ENCODE peak calls at places on chromosomes 5 and 9, in five cellular contexts. One of them, this sample, is unnamed.

GRCh38 chr9:92035146-92035545 is 80.1 kb downstream of the SPTLC1 start:
- DNase-seq in pancreas: no peak
- DNase-seq in PC-3: no peak
- DNase-seq in fibroblast of lung: no peak
- DNase-seq in H1: no peak
- DNase-seq in this sample: no peak

GRCh38 chr5:173213236-173213933 is 21.6 kb downstream of the NKX2-5 start:
- DNase-seq in pancreas: no peak
- DNase-seq in PC-3: no peak
- DNase-seq in fibroblast of lung: no peak
- DNase-seq in H1: no peak
- DNase-seq in this sample: no peak

GRCh38 chr5:125269926-125270325 is 523.5 kb upstream of the ZNF608 start:
- DNase-seq in pancreas: no peak
- DNase-seq in PC-3: peak
- DNase-seq in fibroblast of lung: no peak
- DNase-seq in H1: no peak
- DNase-seq in this sample: no peak

GRCh38 chr5:179679014-179679674 is 1.7 kb downstream of the CBY3 start:
- DNase-seq in pancreas: peak
- DNase-seq in PC-3: no peak
- DNase-seq in fibroblast of lung: peak
- DNase-seq in H1: peak
- DNase-seq in this sample: peak

GRCh38 chr5:75667586-75667985 is 49.7 kb downstream of the POC5 start:
- DNase-seq in pancreas: no peak
- DNase-seq in PC-3: no peak
- DNase-seq in fibroblast of lung: no peak
- DNase-seq in H1: no peak
- DNase-seq in this sample: no peak

GRCh38 chr9:13213337-13213736 is 66.2 kb downstream of the MPDZ start:
- DNase-seq in pancreas: no peak
- DNase-seq in PC-3: peak
- DNase-seq in fibroblast of lung: peak
- DNase-seq in H1: no peak
- DNase-seq in this sample: no peak

GRCh38 chr5:61280766-61281427 is 51.2 kb upstream of the ZSWIM6 start:
- DNase-seq in pancreas: peak
- DNase-seq in PC-3: peak
- DNase-seq in fibroblast of lung: peak
- DNase-seq in H1: no peak
- DNase-seq in this sample: no peak

GRCh38 chr9:27590636-27591035 is 17.4 kb upstream of the C9orf72 start:
- DNase-seq in pancreas: no peak
- DNase-seq in PC-3: peak
- DNase-seq in fibroblast of lung: peak
- DNase-seq in H1: no peak
- DNase-seq in this sample: no peak

GRCh38 chr9:107638922-107639321 is 149.4 kb upstream of the KLF4 start:
- DNase-seq in pancreas: no peak
- DNase-seq in PC-3: no peak
- DNase-seq in fibroblast of lung: peak
- DNase-seq in H1: no peak
- DNase-seq in this sample: peak

GRCh38 chr5:50749181-50749580 is 82.7 kb downstream of the PARP8 start:
- DNase-seq in pancreas: no peak
- DNase-seq in PC-3: no peak
- DNase-seq in fibroblast of lung: no peak
- DNase-seq in H1: no peak
- DNase-seq in this sample: no peak

GRCh38 chr9:38254151-38254550 is 138.4 kb upstream of the ALDH1B1 start:
- DNase-seq in pancreas: no peak
- DNase-seq in PC-3: no peak
- DNase-seq in fibroblast of lung: no peak
- DNase-seq in H1: no peak
- DNase-seq in this sample: no peak

GRCh38 chr5:134708301-134708700 is 30.0 kb upstream of the CAMLG start:
- DNase-seq in pancreas: no peak
- DNase-seq in PC-3: no peak
- DNase-seq in fibroblast of lung: no peak
- DNase-seq in H1: no peak
- DNase-seq in this sample: no peak

GRCh38 chr9:37412431-37413151 is 9.9 kb upstream of the GRHPR start:
- DNase-seq in pancreas: no peak
- DNase-seq in PC-3: no peak
- DNase-seq in fibroblast of lung: peak
- DNase-seq in H1: no peak
- DNase-seq in this sample: no peak

GRCh38 chr5:33921005-33921404 is 15.2 kb upstream of the RXFP3 start:
- DNase-seq in pancreas: no peak
- DNase-seq in PC-3: no peak
- DNase-seq in fibroblast of lung: no peak
- DNase-seq in H1: no peak
- DNase-seq in this sample: no peak

GRCh38 chr5:141940695-141941271 is 17.1 kb downstream of the DELE1 start:
- DNase-seq in pancreas: no peak
- DNase-seq in PC-3: no peak
- DNase-seq in fibroblast of lung: peak
- DNase-seq in H1: no peak
- DNase-seq in this sample: peak

GRCh38 chr5:14557840-14558239 is 23.8 kb upstream of the OTULINL start:
- DNase-seq in pancreas: no peak
- DNase-seq in PC-3: no peak
- DNase-seq in fibroblast of lung: no peak
- DNase-seq in H1: no peak
- DNase-seq in this sample: no peak

GRCh38 chr5:55102345-55102744 is at the start of gene GZMA:
- DNase-seq in pancreas: no peak
- DNase-seq in PC-3: no peak
- DNase-seq in fibroblast of lung: no peak
- DNase-seq in H1: no peak
- DNase-seq in this sample: no peak

GRCh38 chr5:177968661-177969211 is 27.3 kb downstream of the PROP1 start:
- DNase-seq in pancreas: no peak
- DNase-seq in PC-3: no peak
- DNase-seq in fibroblast of lung: no peak
- DNase-seq in H1: no peak
- DNase-seq in this sample: no peak

GRCh38 chr5:172004824-172005237 is 1.6 kb downstream of the FBXW11 start:
- DNase-seq in pancreas: no peak
- DNase-seq in PC-3: no peak
- DNase-seq in fibroblast of lung: peak
- DNase-seq in H1: no peak
- DNase-seq in this sample: no peak

GRCh38 chr5:157670662-157671591 is at the start of gene C5orf52:
- DNase-seq in pancreas: peak
- DNase-seq in PC-3: peak
- DNase-seq in fibroblast of lung: peak
- DNase-seq in H1: no peak
- DNase-seq in this sample: peak

GRCh38 chr5:144698454-144698853 is 527.8 kb downstream of the KCTD16 start:
- DNase-seq in pancreas: no peak
- DNase-seq in PC-3: peak
- DNase-seq in fibroblast of lung: peak
- DNase-seq in H1: no peak
- DNase-seq in this sample: no peak

GRCh38 chr5:180596668-180597231 is 5.5 kb upstream of the SCGB3A1 start:
- DNase-seq in pancreas: no peak
- DNase-seq in PC-3: no peak
- DNase-seq in fibroblast of lung: no peak
- DNase-seq in H1: no peak
- DNase-seq in this sample: peak

GRCh38 chr5:45774528-45774927 is 78.3 kb upstream of the HCN1 start:
- DNase-seq in pancreas: no peak
- DNase-seq in PC-3: peak
- DNase-seq in fibroblast of lung: no peak
- DNase-seq in H1: no peak
- DNase-seq in this sample: no peak

GRCh38 chr5:150112211-150113046 is 26.1 kb upstream of the CSF1R start:
- DNase-seq in pancreas: no peak
- DNase-seq in PC-3: peak
- DNase-seq in fibroblast of lung: peak
- DNase-seq in H1: no peak
- DNase-seq in this sample: peak

GRCh38 chr5:50420343-50420935 is 20.6 kb downstream of the EMB start:
- DNase-seq in pancreas: no peak
- DNase-seq in PC-3: peak
- DNase-seq in fibroblast of lung: peak
- DNase-seq in H1: no peak
- DNase-seq in this sample: no peak

GRCh38 chr9:88234114-88234513 is 95.8 kb upstream of the SPATA31C2 start:
- DNase-seq in pancreas: no peak
- DNase-seq in PC-3: no peak
- DNase-seq in fibroblast of lung: no peak
- DNase-seq in H1: no peak
- DNase-seq in this sample: no peak

GRCh38 chr5:56327810-56328209 is 94.7 kb upstream of the ANKRD55 start:
- DNase-seq in pancreas: no peak
- DNase-seq in PC-3: no peak
- DNase-seq in fibroblast of lung: no peak
- DNase-seq in H1: no peak
- DNase-seq in this sample: no peak

GRCh38 chr9:97046228-97046627 is 7.3 kb upstream of the CTSV start:
- DNase-seq in pancreas: peak
- DNase-seq in PC-3: peak
- DNase-seq in fibroblast of lung: peak
- DNase-seq in H1: peak
- DNase-seq in this sample: no peak

GRCh38 chr5:125484272-125485002 is 738.0 kb upstream of the ZNF608 start:
- DNase-seq in pancreas: peak
- DNase-seq in PC-3: peak
- DNase-seq in fibroblast of lung: peak
- DNase-seq in H1: no peak
- DNase-seq in this sample: peak

GRCh38 chr9:107208121-107208520 is 75.0 kb upstream of the RAD23B start:
- DNase-seq in pancreas: no peak
- DNase-seq in PC-3: no peak
- DNase-seq in fibroblast of lung: peak
- DNase-seq in H1: no peak
- DNase-seq in this sample: no peak

GRCh38 chr5:131209506-131210191 is 38.9 kb downstream of the LYRM7 start:
- DNase-seq in pancreas: no peak
- DNase-seq in PC-3: no peak
- DNase-seq in fibroblast of lung: no peak
- DNase-seq in H1: no peak
- DNase-seq in this sample: no peak

DNA sequence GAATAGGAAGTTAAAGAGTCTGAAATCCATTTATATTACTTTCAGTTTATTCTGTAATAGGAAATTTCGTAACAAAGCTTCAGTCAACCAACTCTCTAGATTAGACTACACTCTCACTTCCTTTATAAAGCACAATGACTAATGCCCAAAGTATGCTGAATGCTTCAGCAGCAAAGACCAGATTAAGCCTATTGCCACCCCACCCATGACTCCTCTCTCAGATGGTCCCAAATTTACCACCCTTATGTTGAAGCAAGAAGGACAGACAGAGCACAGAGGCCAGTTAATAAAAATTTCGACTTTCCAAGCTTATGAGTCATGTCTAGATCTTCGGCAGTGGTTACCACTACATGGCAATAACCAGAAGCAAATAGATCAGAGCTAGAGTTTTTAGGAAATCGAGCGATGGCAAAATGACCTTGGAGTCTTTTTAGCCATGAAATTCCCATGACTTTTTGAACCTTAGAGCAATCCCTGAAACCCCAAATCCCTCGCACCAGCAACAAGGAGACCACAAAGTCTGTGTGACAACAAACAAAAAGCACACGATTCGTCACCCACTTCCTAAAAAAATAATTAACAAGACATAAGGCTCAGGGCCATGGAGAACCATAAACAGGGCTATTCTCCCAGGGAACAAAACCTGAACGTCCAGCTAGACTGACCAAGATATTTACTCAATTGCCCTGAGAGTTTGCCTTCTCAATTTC is 287.7 kb upstream of the RASA1 start:
- DNase-seq in pancreas: no peak
- DNase-seq in PC-3: peak
- DNase-seq in fibroblast of lung: peak
- DNase-seq in H1: no peak
- DNase-seq in this sample: no peak
- H3K4me3 ChIP-seq in pancreas: no peak
- H3K4me3 ChIP-seq in PC-3: peak
- H3K4me3 ChIP-seq in fibroblast of lung: no peak
- H3K4me3 ChIP-seq in H1: no peak
- H3K4me3 ChIP-seq in this sample: peak

GRCh38 chr5:148904440-148904839 is 78.0 kb downstream of the ADRB2 start:
- DNase-seq in pancreas: no peak
- DNase-seq in PC-3: no peak
- DNase-seq in fibroblast of lung: no peak
- DNase-seq in H1: no peak
- DNase-seq in this sample: no peak
- H3K27ac ChIP-seq in pancreas: no peak
- H3K27ac ChIP-seq in PC-3: no peak
- H3K27ac ChIP-seq in fibroblast of lung: no peak
- H3K27ac ChIP-seq in H1: no peak
- H3K27ac ChIP-seq in this sample: no peak

GRCh38 chr5:77209495-77210090 is 887 bp upstream of the PDE8B start:
- DNase-seq in pancreas: no peak
- DNase-seq in PC-3: no peak
- DNase-seq in fibroblast of lung: no peak
- DNase-seq in H1: no peak
- DNase-seq in this sample: no peak
- H3K4me3 ChIP-seq in pancreas: peak
- H3K4me3 ChIP-seq in PC-3: no peak
- H3K4me3 ChIP-seq in fibroblast of lung: no peak
- H3K4me3 ChIP-seq in H1: no peak
- H3K4me3 ChIP-seq in this sample: no peak

GRCh38 chr9:109861918-109862317 is 81.9 kb downstream of the PALM2AKAP2 start:
- DNase-seq in pancreas: no peak
- DNase-seq in PC-3: no peak
- DNase-seq in fibroblast of lung: no peak
- DNase-seq in H1: no peak
- DNase-seq in this sample: no peak
- H3K27ac ChIP-seq in pancreas: no peak
- H3K27ac ChIP-seq in PC-3: no peak
- H3K27ac ChIP-seq in fibroblast of lung: peak
- H3K27ac ChIP-seq in H1: no peak
- H3K27ac ChIP-seq in this sample: no peak

GRCh38 chr5:164007062-164007461 is 501.6 kb downstream of the MAT2B start:
- DNase-seq in pancreas: no peak
- DNase-seq in PC-3: no peak
- DNase-seq in fibroblast of lung: no peak
- DNase-seq in H1: no peak
- DNase-seq in this sample: no peak
- H3K4me3 ChIP-seq in pancreas: no peak
- H3K4me3 ChIP-seq in PC-3: no peak
- H3K4me3 ChIP-seq in fibroblast of lung: no peak
- H3K4me3 ChIP-seq in H1: no peak
- H3K4me3 ChIP-seq in this sample: no peak

GRCh38 chr5:88758584-88758983 is 124.4 kb downstream of the MEF2C start:
- DNase-seq in pancreas: no peak
- DNase-seq in PC-3: no peak
- DNase-seq in fibroblast of lung: no peak
- DNase-seq in H1: no peak
- DNase-seq in this sample: no peak
- H3K27ac ChIP-seq in pancreas: no peak
- H3K27ac ChIP-seq in PC-3: no peak
- H3K27ac ChIP-seq in fibroblast of lung: no peak
- H3K27ac ChIP-seq in H1: no peak
- H3K27ac ChIP-seq in this sample: no peak